ENCODE peak calls at places on chromosomes 1 and 21, in nine cellular contexts. E is hepatocyte; A is MM.1S; W is CD8-positive, alpha-beta memory T cell; D is SK-N-SH; N is uterus; Z is right cardiac atrium; S is H1; P is cardiac muscle cell. C is an unnamed sample. For H3K4me1, the result is how much of the 10 kb centered on the place peaks cover.

GRCh38 chr1:67020304-67020703 is 33.6 kb downstream of the SLC35D1 start:
- DNase-seq in W (no peak), P (peak), S (no peak), A (no peak), E (no peak), Z (no peak), D (no peak), N (no peak), C (no peak)

GRCh38 chr1:244460195-244460594 is 878 bp upstream of the CATSPERE start:
- DNase-seq in A (no peak), E (no peak), W (no peak), N (no peak), Z (peak), D (no peak), P (no peak), S (no peak), C (no peak)

GRCh38 chr1:240499012-240499411 is 112.9 kb downstream of the GREM2 start:
- DNase-seq in D (no peak), S (no peak), N (no peak), P (peak), W (no peak), A (no peak), E (no peak), Z (no peak), C (no peak)

GRCh38 chr1:198775606-198776005 is 136.8 kb downstream of the PTPRC start:
- DNase-seq in N (no peak), W (no peak), A (no peak), S (no peak), E (no peak), D (no peak), P (peak), Z (peak), C (no peak)

GRCh38 chr1:186980400-186980799 is 151.7 kb downstream of the PLA2G4A start:
- DNase-seq in P (no peak), S (no peak), N (no peak), W (no peak), E (no peak), D (no peak), A (no peak), Z (no peak), C (no peak)

GRCh38 chr1:230084408-230085177 is 17.6 kb downstream of the GALNT2 start:
- DNase-seq in D (peak), A (peak), E (peak), Z (peak), N (no peak), W (no peak), S (no peak), P (peak), C (peak)

GRCh38 chr1:41791667-41792484 is 126.8 kb downstream of the HIVEP3 start:
- DNase-seq in Z (no peak), P (no peak), S (no peak), W (no peak), E (no peak), N (no peak), D (no peak), A (no peak), C (no peak)

GRCh38 chr1:179036844-179037465 is 11.3 kb downstream of the FAM20B start:
- DNase-seq in A (no peak), D (no peak), W (no peak), E (no peak), S (no peak), N (no peak), Z (no peak), P (no peak), C (no peak)

GRCh38 chr1:111603979-111604378 is 15.6 kb upstream of the RAP1A start:
- DNase-seq in P (no peak), Z (peak), W (peak), A (peak), E (no peak), S (no peak), D (no peak), N (no peak), C (no peak)

GRCh38 chr1:80258659-80259058 is 1252.1 kb upstream of the ADGRL4 start:
- DNase-seq in D (peak), W (no peak), E (peak), Z (no peak), P (no peak), S (no peak), A (no peak), N (no peak), C (no peak)

GRCh38 chr1:71307451-71307850 is 226.6 kb upstream of the ZRANB2 start:
- DNase-seq in E (no peak), S (no peak), Z (no peak), W (no peak), A (peak), D (peak), P (peak), N (no peak), C (no peak)

GRCh38 chr1:59418361-59418760 is 121.5 kb downstream of the FGGY start:
- DNase-seq in N (no peak), P (no peak), D (no peak), W (no peak), E (no peak), S (no peak), A (no peak), Z (no peak), C (no peak)

GRCh38 chr1:18007391-18008106 is 100.0 kb upstream of the IGSF21 start:
- DNase-seq in S (no peak), E (no peak), D (no peak), N (no peak), Z (no peak), P (no peak), W (no peak), A (no peak), C (no peak)

GRCh38 chr21:30329203-30329868 is 8.2 kb downstream of the KRTAP27-1 start:
- DNase-seq in N (no peak), A (no peak), P (no peak), W (no peak), D (no peak), E (no peak), S (no peak), Z (no peak), C (no peak)

GRCh38 chr1:74964508-74964907 is 169.7 kb upstream of the LHX8 start:
- DNase-seq in D (peak), S (no peak), P (peak), Z (peak), N (no peak), W (no peak), E (peak), A (no peak), C (no peak)

GRCh38 chr21:46114963-46115362 is 17.1 kb downstream of the COL6A2 start:
- DNase-seq in P (no peak), D (peak), N (no peak), Z (peak), S (no peak), W (no peak), E (no peak), A (no peak), C (no peak)

GRCh38 chr21:44550807-44551206 is 498 bp downstream of the KRTAP10-2 start:
- DNase-seq in P (no peak), W (no peak), D (no peak), E (no peak), A (no peak), Z (no peak), N (no peak), S (no peak), C (peak)

GRCh38 chr1:59879556-59879955 is 47.0 kb downstream of the CYP2J2 start:
- DNase-seq in W (no peak), E (peak), S (peak), P (peak), D (peak), A (peak), N (no peak), Z (peak), C (peak)

GRCh38 chr21:45833437-45833836 is 148.1 kb upstream of the COL6A1 start:
- DNase-seq in Z (no peak), W (no peak), N (no peak), S (no peak), A (no peak), D (no peak), P (no peak), E (no peak), C (no peak)

GRCh38 chr1:154837679-154838171 is 32.4 kb downstream of the KCNN3 start:
- DNase-seq in P (peak), A (peak), D (no peak), S (no peak), Z (peak), E (no peak), N (peak), W (no peak), C (no peak)

GRCh38 chr1:153957744-153958110 is 685 bp downstream of the CRTC2 start:
- DNase-seq in P (no peak), D (no peak), S (no peak), N (no peak), E (no peak), Z (no peak), A (peak), W (peak), C (no peak)

GRCh38 chr1:12140016-12140415 is 26.8 kb upstream of the TNFRSF1B start:
- DNase-seq in W (no peak), D (no peak), S (no peak), A (no peak), E (no peak), N (no peak), Z (peak), P (no peak), C (no peak)

GRCh38 chr1:96049759-96050409 is 671.7 kb upstream of the PTBP2 start:
- DNase-seq in P (peak), A (peak), Z (no peak), E (no peak), D (no peak), S (no peak), N (no peak), W (no peak), C (no peak)

GRCh38 chr1:242224426-242224825 is 225.5 kb upstream of the MAP1LC3C start:
- DNase-seq in D (no peak), Z (no peak), P (no peak), N (no peak), W (no peak), E (no peak), A (no peak), S (no peak), C (no peak)

GRCh38 chr1:47317841-47318240 is 3.9 kb upstream of the STIL start:
- DNase-seq in P (no peak), E (no peak), N (no peak), W (no peak), D (no peak), S (no peak), Z (no peak), A (no peak), C (no peak)

GRCh38 chr1:44810101-44810761 is 1.9 kb downstream of the BTBD19 start:
- DNase-seq in D (no peak), W (peak), A (no peak), Z (peak), N (peak), E (peak), P (peak), S (no peak), C (no peak)

GRCh38 chr1:44812822-44813543 is 4.7 kb downstream of the BTBD19 start:
- DNase-seq in E (no peak), A (no peak), S (peak), N (peak), D (peak), W (no peak), Z (peak), P (no peak), C (no peak)

GRCh38 chr1:44811234-44811633 is 2.9 kb downstream of the BTBD19 start:
- DNase-seq in W (no peak), Z (peak), N (peak), A (no peak), E (peak), P (no peak), S (no peak), D (no peak), C (no peak)

GRCh38 chr1:44808938-44809917 is 905 bp downstream of the BTBD19 start:
- DNase-seq in N (peak), Z (peak), E (peak), W (peak), P (peak), D (no peak), S (no peak), A (peak), C (no peak)

GRCh38 chr1:44811714-44812151 is 3.4 kb downstream of the BTBD19 start:
- DNase-seq in N (peak), P (peak), A (no peak), W (no peak), E (peak), D (peak), S (no peak), Z (peak), C (no peak)
- H3K4me1 ChIP-seq in N (under half), P (under half), A (under half), W (half or more), E (under half), D (half or more), S (under half), Z (under half), C (under half)

GRCh38 chr21:35420658-35421057 is 371.6 kb upstream of the RUNX1 start:
- DNase-seq in N (no peak), P (no peak), E (no peak), D (no peak), Z (no peak), W (no peak), A (no peak), S (no peak), C (no peak)
- H3K27ac ChIP-seq in N (no peak), P (no peak), E (no peak), D (no peak), Z (no peak), W (no peak), A (no peak), S (no peak), C (no peak)

GRCh38 chr1:234729566-234729965 is 119.6 kb upstream of the IRF2BP2 start:
- DNase-seq in W (no peak), Z (no peak), A (no peak), N (no peak), S (no peak), D (no peak), P (peak), E (no peak), C (no peak)

GRCh38 chr1:234730110-234730509 is 120.1 kb upstream of the IRF2BP2 start:
- DNase-seq in D (no peak), W (no peak), Z (no peak), A (no peak), E (no peak), P (no peak), N (no peak), S (no peak), C (no peak)

GRCh38 chr1:234727018-234727757 is 117.2 kb upstream of the IRF2BP2 start:
- DNase-seq in P (no peak), A (peak), D (no peak), N (no peak), W (no peak), S (no peak), E (no peak), Z (peak), C (no peak)

GRCh38 chr1:234730542-234731370 is 120.8 kb upstream of the IRF2BP2 start:
- DNase-seq in W (peak), P (no peak), D (no peak), A (no peak), Z (no peak), N (no peak), S (no peak), E (no peak), C (no peak)

DNA sequence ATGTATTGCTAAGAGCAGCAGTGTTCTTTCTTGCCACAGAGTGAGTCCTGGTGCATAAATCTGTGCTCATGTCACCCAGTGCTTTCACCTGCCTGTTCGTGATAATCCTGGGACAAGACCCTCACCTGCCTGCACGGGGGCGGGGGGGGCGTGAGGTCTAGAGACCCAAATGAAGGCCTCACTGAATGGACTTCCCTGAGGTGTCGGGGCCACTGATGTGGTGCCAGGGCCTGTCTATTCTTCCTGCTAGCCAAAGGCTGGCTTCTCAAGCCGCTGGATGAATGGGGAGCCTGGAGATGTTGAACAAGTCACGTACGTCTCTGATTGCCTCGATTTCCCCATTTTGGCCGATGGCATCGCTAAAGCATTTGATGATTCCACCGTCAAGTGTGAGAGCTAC is 118.8 kb upstream of the IRF2BP2 start:
- DNase-seq in S (no peak), D (no peak), N (no peak), Z (no peak), P (no peak), W (no peak), A (no peak), E (no peak), C (no peak)
- H3K4me1 ChIP-seq in S (under half), D (half or more), N (under half), Z (under half), P (under half), W (half or more), A (under half), E (half or more), C (half or more)

GRCh38 chr1:201941420-201942128 is 4.8 kb downstream of the LMOD1 start:
- DNase-seq in P (no peak), E (no peak), N (no peak), S (peak), A (no peak), W (no peak), Z (no peak), D (no peak), C (no peak)
- H3K27ac ChIP-seq in P (peak), E (peak), N (peak), S (peak), A (no peak), W (peak), Z (peak), D (no peak), C (peak)

GRCh38 chr1:15413563-15414449 is 4.1 kb downstream of the EFHD2 start:
- DNase-seq in E (no peak), A (no peak), D (no peak), Z (no peak), P (no peak), S (no peak), N (no peak), W (no peak), C (no peak)

GRCh38 chr1:15412488-15412800 is 2.8 kb downstream of the EFHD2 start:
- DNase-seq in D (no peak), N (no peak), Z (no peak), E (no peak), W (no peak), S (no peak), A (no peak), P (no peak), C (no peak)

GRCh38 chr1:15414450-15414823 is 4.7 kb downstream of the EFHD2 start:
- DNase-seq in P (no peak), W (no peak), E (no peak), S (no peak), D (no peak), A (no peak), N (no peak), Z (no peak), C (no peak)

GRCh38 chr1:15411593-15412487 is 2.2 kb downstream of the EFHD2 start:
- DNase-seq in W (peak), N (no peak), E (no peak), D (no peak), A (no peak), S (no peak), P (peak), Z (peak), C (no peak)

DNA sequence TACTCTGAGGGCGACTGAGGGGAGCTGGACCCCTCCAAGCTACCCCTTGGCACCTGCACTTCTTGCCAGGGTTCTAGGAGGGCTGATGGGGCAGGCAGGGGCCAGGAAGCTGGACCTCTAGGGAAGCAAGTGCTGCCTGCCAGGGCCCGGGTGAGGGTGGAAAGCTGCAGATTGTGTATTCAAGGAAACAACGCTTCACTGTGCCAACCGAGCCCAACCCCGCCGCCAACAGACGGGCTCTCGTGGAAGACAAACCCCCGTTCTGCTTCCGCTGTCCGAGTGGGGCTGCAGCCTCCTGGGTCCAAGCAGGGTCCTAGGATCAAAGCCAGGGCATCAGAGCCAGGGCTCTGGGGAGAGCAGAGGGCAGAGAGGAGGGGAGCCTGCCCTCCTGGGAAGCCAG is 3.2 kb downstream of the EFHD2 start:
- DNase-seq in N (no peak), E (no peak), W (no peak), A (no peak), D (no peak), S (no peak), Z (no peak), P (no peak), C (no peak)
- H3K4me1 ChIP-seq in N (under half), E (under half), W (half or more), A (under half), D (under half), S (under half), Z (under half), P (under half), C (under half)